ENCODE peak calls at places on chromosome 4, in nine cellular contexts. H, A, G, S, J, Y, O, R and Z are unnamed samples.

GRCh38 chr4:156038772-156039171 is 85.1 kb upstream of the CTSO start:
- DNase-seq in R (no peak), A (no peak), O (no peak), J (no peak), G (no peak), Y (no peak), S (no peak), H (no peak), Z (no peak)

GRCh38 chr4:161936625-161937133 is 227.1 kb downstream of the FSTL5 start:
- DNase-seq in G (peak), A (no peak), Y (peak), O (peak), J (no peak), R (no peak), H (no peak), S (no peak), Z (peak)

GRCh38 chr4:11472535-11472934 is 43.8 kb upstream of the HS3ST1 start:
- DNase-seq in J (no peak), O (no peak), H (no peak), G (no peak), Y (no peak), S (no peak), R (no peak), A (no peak), Z (no peak)

GRCh38 chr4:27248829-27249228 is 388.2 kb downstream of the STIM2 start:
- DNase-seq in A (no peak), Y (no peak), G (peak), R (no peak), H (no peak), J (no peak), S (no peak), O (no peak), Z (no peak)

GRCh38 chr4:8188743-8189550 is 10.1 kb upstream of the SH3TC1 start:
- DNase-seq in Y (no peak), O (peak), R (no peak), H (peak), J (no peak), G (no peak), A (no peak), S (peak), Z (no peak)

GRCh38 chr4:127203561-127204260 is 429.0 kb upstream of the INTU start:
- DNase-seq in G (peak), A (no peak), H (no peak), R (no peak), S (no peak), O (peak), Y (no peak), J (no peak), Z (peak)

GRCh38 chr4:174036563-174036962 is 246.9 kb downstream of the FBXO8 start:
- DNase-seq in O (no peak), J (no peak), A (no peak), Y (no peak), H (no peak), G (no peak), S (no peak), R (no peak), Z (no peak)

GRCh38 chr4:57426779-57427395 is 316.7 kb upstream of the IGFBP7 start:
- DNase-seq in G (peak), S (peak), A (no peak), R (peak), H (peak), Y (peak), O (peak), J (peak), Z (peak)

GRCh38 chr4:182400754-182401153 is 157.6 kb downstream of the TENM3 start:
- DNase-seq in H (no peak), O (no peak), R (no peak), A (peak), S (no peak), J (no peak), Y (no peak), G (no peak), Z (no peak)

GRCh38 chr4:168723020-168723419 is 226.2 kb downstream of the PALLD start:
- DNase-seq in A (no peak), O (peak), J (no peak), R (no peak), H (no peak), S (peak), G (peak), Y (no peak), Z (peak)

GRCh38 chr4:123606946-123607542 is 210.4 kb downstream of the SPRY1 start:
- DNase-seq in H (no peak), R (no peak), G (no peak), J (no peak), O (no peak), Y (no peak), A (no peak), S (no peak), Z (no peak)

GRCh38 chr4:128517096-128517738 is 229.6 kb upstream of the PGRMC2 start:
- DNase-seq in J (no peak), H (no peak), O (peak), G (peak), R (peak), Y (no peak), S (no peak), A (no peak), Z (no peak)

GRCh38 chr4:47913858-47914218 is 545 bp downstream of the NFXL1 start:
- DNase-seq in R (peak), O (no peak), J (peak), A (no peak), G (no peak), S (peak), Y (peak), H (peak), Z (no peak)

GRCh38 chr4:47914219-47914925 is at the start of gene NFXL1:
- DNase-seq in O (peak), A (peak), J (peak), S (peak), G (peak), H (peak), R (peak), Y (peak), Z (peak)

GRCh38 chr4:47914926-47915237 is 499 bp upstream of the NFXL1 start:
- DNase-seq in Y (no peak), R (no peak), A (no peak), H (no peak), S (no peak), O (no peak), J (no peak), G (no peak), Z (no peak)

GRCh38 chr4:47913328-47913727 is 1.1 kb downstream of the NFXL1 start:
- DNase-seq in H (no peak), Y (no peak), S (no peak), A (no peak), G (peak), R (no peak), O (peak), J (no peak), Z (peak)

DNA sequence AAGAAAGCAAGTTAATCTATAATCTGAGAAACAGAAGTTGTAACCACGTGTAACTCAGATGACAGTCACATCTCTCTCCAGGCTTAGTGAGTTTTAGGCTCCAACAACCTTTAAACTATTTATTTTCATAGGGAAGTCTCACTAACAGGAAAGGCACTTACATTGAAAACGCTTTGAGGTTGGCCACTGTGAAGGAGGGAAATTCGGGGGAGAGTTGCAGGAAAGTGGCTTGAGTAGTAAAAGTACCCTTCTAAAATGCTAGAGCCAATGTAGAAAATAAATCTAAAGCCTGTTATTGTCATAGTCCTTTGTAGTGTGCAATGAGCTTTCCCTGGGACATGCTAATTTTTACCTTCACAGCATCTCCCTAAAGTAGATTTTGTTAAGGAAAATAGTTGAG is 995 bp upstream of the NFXL1 start:
- DNase-seq in R (no peak), Y (no peak), J (no peak), H (no peak), A (no peak), G (no peak), O (no peak), S (no peak), Z (no peak)
- H3K4me3 ChIP-seq in R (peak), Y (peak), J (no peak), H (peak), A (no peak), G (no peak), O (no peak), S (no peak), Z (no peak)

GRCh38 chr4:81471361-81472248 is at the start of gene RASGEF1B:
- DNase-seq in R (peak), H (peak), G (peak), Y (peak), J (peak), A (peak), O (peak), S (peak), Z (peak)

GRCh38 chr4:81469774-81470455 is 1.8 kb downstream of the RASGEF1B start:
- DNase-seq in J (no peak), H (no peak), Y (no peak), R (no peak), O (no peak), G (no peak), A (no peak), S (no peak), Z (no peak)

GRCh38 chr4:81470456-81471327 is 1.0 kb downstream of the RASGEF1B start:
- DNase-seq in J (peak), H (peak), G (no peak), O (no peak), A (no peak), S (peak), R (no peak), Y (peak), Z (peak)

GRCh38 chr4:81472249-81473085 is 760 bp upstream of the RASGEF1B start:
- DNase-seq in O (peak), H (no peak), G (no peak), A (no peak), Y (peak), J (peak), R (peak), S (no peak), Z (peak)

GRCh38 chr4:81473086-81473396 is 1.3 kb upstream of the RASGEF1B start:
- DNase-seq in H (no peak), S (no peak), A (no peak), R (no peak), G (no peak), J (no peak), Y (no peak), O (no peak), Z (no peak)
- H3K27ac ChIP-seq in H (peak), S (no peak), A (peak), R (no peak), G (no peak), J (peak), Y (no peak), O (no peak), Z (no peak)

DNA sequence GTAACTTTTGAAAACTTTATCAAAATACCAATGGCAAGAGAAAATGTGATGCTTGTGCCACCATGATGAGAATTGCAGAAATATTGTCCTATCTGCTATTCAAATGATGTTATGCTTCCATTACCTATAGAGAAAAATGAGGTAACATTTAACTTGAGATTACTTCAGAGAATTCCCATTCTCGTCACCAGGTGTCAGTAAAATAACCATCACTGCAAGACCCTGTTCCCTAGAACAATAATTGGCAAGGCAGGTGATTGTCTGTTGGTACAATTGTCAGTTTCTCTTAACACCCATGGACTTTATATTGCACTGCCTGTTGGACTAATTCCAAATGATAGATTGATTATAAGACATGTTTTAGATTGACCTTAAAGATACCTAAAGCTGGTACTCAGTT is 179.9 kb downstream of the GABRG1 start:
- DNase-seq in H (no peak), A (no peak), G (no peak), Y (no peak), S (no peak), O (no peak), J (no peak), R (no peak), Z (no peak)
- TF ChIP-seq CTCF in H (no peak), A (no peak), G (no peak), Y (peak), S (no peak), O (no peak), J (no peak), R (no peak), Z (no peak)

GRCh38 chr4:101730291-101731117 is 60.0 kb upstream of the BANK1 start:
- DNase-seq in H (peak), R (peak), J (peak), O (peak), G (peak), S (peak), Y (peak), A (no peak), Z (peak)
- H3K4me3 ChIP-seq in H (no peak), R (no peak), J (no peak), O (no peak), G (no peak), S (no peak), Y (no peak), A (no peak), Z (no peak)

DNA sequence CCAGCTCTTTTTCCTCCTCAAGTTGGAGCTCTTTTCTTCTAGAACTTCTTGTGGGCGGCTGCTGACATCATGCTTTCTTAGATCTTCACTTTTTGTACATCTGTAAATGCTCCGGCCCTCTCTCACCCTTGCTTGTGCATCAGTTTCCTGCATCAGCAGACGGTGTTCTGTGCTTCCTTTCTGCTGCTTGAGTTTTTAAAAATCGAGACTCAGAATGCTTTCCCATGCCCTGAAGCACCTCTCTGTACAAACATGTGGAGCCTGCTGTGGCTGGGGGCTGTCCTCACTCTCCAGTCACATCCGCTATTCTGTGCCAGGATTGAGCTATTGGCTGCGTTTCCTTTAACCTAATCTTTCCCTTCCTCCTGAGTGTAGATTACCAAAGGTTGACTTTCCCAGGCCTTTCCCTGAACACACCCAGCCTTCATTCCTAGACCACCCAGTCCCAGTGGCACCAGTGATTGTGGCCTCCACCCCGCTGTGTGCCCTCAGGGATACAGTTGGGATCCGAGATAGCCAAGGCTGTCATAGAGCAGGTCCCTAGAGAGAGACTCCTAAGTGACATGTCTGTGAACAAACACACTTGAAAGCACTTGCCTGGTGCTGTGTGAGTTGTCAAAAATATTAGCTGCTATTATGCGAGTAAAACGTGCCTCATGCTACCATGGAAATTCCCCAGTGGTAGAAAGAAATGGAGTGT is 41.9 kb downstream of the TNIP2 start:
- DNase-seq in G (peak), S (peak), H (no peak), R (no peak), Y (no peak), J (peak), A (no peak), O (peak), Z (peak)
- H3K27ac ChIP-seq in G (no peak), S (peak), H (peak), R (no peak), Y (no peak), J (peak), A (peak), O (peak), Z (peak)

GRCh38 chr4:94758700-94759399 is 1.1 kb downstream of the BMPR1B start:
- DNase-seq in G (no peak), Y (peak), O (peak), H (no peak), R (no peak), J (no peak), S (no peak), A (no peak), Z (peak)

GRCh38 chr4:94762326-94762725 is 4.6 kb downstream of the BMPR1B start:
- DNase-seq in A (no peak), R (no peak), H (no peak), S (no peak), O (no peak), Y (no peak), G (no peak), J (no peak), Z (no peak)

GRCh38 chr4:94759767-94760211 is 2.0 kb downstream of the BMPR1B start:
- DNase-seq in O (no peak), H (no peak), A (no peak), Y (no peak), S (no peak), J (no peak), R (no peak), G (no peak), Z (no peak)

GRCh38 chr4:94758141-94758699 is 465 bp downstream of the BMPR1B start:
- DNase-seq in G (no peak), O (no peak), R (no peak), S (no peak), Y (peak), J (no peak), A (no peak), H (peak), Z (peak)

DNA sequence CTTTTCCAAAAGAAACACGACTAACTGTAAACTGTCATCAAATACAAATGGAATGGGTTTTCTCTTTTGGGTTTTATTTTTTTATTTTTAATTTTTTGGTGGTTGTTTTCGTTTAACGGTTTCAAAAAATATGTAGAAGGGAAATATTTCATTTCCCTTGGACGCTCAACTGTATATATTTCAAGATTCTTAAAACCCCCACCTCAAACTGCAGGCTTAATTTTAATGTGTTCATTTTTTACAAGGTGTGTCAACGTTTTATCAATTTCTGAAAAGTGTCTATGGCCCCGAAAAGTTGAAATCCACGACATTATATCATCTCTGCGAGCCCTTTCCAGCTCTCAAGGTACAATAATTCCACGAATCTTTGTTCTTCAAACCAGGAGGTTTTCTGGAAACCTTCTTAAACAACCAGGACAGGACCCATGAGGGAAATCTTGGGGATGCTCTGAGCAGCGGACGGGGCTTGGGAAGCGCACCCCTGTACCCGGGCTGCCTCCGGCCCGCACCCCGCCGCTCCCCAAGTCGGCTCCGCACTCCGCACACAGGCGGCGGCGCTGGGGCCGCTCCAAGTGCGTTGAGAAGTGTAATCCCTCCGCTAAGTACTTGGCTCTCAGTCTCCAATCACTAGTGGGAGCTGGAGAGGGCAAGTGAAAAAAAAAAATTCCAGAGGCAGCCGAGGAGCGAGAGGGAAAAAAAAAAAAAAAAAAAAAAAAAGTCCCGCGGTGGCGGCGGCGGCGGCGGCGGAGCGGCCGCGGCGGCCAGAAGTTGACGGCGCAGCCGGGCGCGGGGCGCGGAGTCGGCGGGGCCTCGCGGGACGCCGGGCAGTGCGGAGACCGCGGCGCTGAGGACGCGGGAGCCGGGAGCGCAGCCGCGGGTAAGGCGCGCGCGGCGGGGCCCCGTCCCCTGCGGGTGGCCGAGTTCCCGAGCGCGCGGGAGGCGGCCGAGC is at the start of gene BMPR1B:
- DNase-seq in R (no peak), O (peak), S (no peak), G (peak), A (no peak), H (no peak), J (no peak), Y (peak), Z (peak)
- TF ChIP-seq CTCF in R (no peak), O (peak), S (no peak), G (peak), A (no peak), H (no peak), J (no peak), Y (no peak), Z (peak)

GRCh38 chr4:73619351-73619750 is 885 bp downstream of the RASSF6 start:
- DNase-seq in R (no peak), J (no peak), G (no peak), A (no peak), O (no peak), H (no peak), Y (no peak), S (no peak), Z (no peak)

GRCh38 chr4:73615613-73616012 is 4.6 kb downstream of the RASSF6 start:
- DNase-seq in J (no peak), Y (peak), R (no peak), H (no peak), O (no peak), G (no peak), A (no peak), S (no peak), Z (no peak)

GRCh38 chr4:73617256-73617655 is 3.0 kb downstream of the RASSF6 start:
- DNase-seq in A (no peak), R (no peak), G (no peak), O (no peak), J (no peak), Y (no peak), S (no peak), H (no peak), Z (no peak)

GRCh38 chr4:73621357-73621756 is 1.1 kb upstream of the RASSF6 start:
- DNase-seq in A (no peak), Y (no peak), O (no peak), R (no peak), J (no peak), G (no peak), S (no peak), H (no peak), Z (no peak)

GRCh38 chr4:73620115-73620792 is at the start of gene RASSF6:
- DNase-seq in G (no peak), O (no peak), A (no peak), Y (peak), R (peak), J (no peak), H (peak), S (no peak), Z (no peak)
- H3K4me3 ChIP-seq in G (no peak), O (peak), A (peak), Y (peak), R (peak), J (no peak), H (peak), S (no peak), Z (peak)

GRCh38 chr4:159012381-159012780 is 90.5 kb upstream of the RAPGEF2 start:
- DNase-seq in G (peak), Y (no peak), O (no peak), S (no peak), J (no peak), H (no peak), A (no peak), R (no peak), Z (peak)
- H3K27ac ChIP-seq in G (no peak), Y (no peak), O (peak), S (no peak), J (no peak), H (no peak), A (no peak), R (no peak), Z (no peak)

DNA sequence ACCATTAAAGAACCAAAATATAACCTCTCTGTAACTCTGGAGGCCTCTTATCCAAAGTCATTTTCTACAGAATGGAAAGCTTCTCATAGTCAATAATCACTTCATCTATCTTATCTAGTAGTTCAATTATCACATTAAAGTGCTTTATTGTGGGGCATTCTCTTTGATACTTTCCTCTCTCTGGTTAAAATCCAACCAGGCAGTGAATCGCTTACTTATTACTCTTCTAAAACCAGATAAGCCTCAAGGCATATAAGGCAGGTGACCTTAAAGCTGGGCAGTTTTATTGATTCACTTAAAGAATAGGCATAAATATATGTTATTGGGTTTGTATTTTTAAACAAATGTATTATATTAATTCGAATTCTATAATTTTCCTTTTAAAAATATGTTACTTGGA is 2162.1 kb upstream of the TENM3 start:
- DNase-seq in H (no peak), Y (no peak), R (no peak), S (no peak), J (no peak), G (no peak), O (no peak), A (no peak), Z (no peak)
- TF ChIP-seq CTCF in H (no peak), Y (no peak), R (no peak), S (no peak), J (no peak), G (no peak), O (no peak), A (no peak), Z (no peak)

GRCh38 chr4:165151734-165152133 is 39.1 kb upstream of the TMEM192 start:
- DNase-seq in S (no peak), J (no peak), R (no peak), G (peak), Y (no peak), H (no peak), O (peak), A (peak), Z (no peak)
- H3K4me3 ChIP-seq in S (no peak), J (no peak), R (no peak), G (no peak), Y (no peak), H (no peak), O (no peak), A (no peak), Z (no peak)